ENCODE peak calls at places on chromosomes 4 and X, in eight cellular contexts. One of them, this sample, is unnamed.

GRCh38 chrX:137565921-137566745 is at the start of gene ZIC3:
- DNase-seq in breast epithelium: no peak
- DNase-seq in RWPE2: no peak
- DNase-seq in thoracic aorta: no peak
- DNase-seq in tibial nerve: peak
- DNase-seq in RWPE1: peak
- DNase-seq in effector memory CD4-positive, alpha-beta T cell: no peak
- DNase-seq in OCI-LY7: no peak
- DNase-seq in this sample: no peak

GRCh38 chr4:100286601-100287000 is 96.3 kb upstream of the DDIT4L start:
- DNase-seq in RWPE1: no peak
- DNase-seq in breast epithelium: no peak
- DNase-seq in effector memory CD4-positive, alpha-beta T cell: no peak
- DNase-seq in OCI-LY7: no peak
- DNase-seq in RWPE2: no peak
- DNase-seq in thoracic aorta: no peak
- DNase-seq in tibial nerve: no peak
- DNase-seq in this sample: no peak

GRCh38 chrX:131306602-131307001 is 17.5 kb upstream of the IGSF1 start:
- DNase-seq in RWPE1: no peak
- DNase-seq in RWPE2: no peak
- DNase-seq in tibial nerve: no peak
- DNase-seq in thoracic aorta: no peak
- DNase-seq in breast epithelium: no peak
- DNase-seq in OCI-LY7: no peak
- DNase-seq in effector memory CD4-positive, alpha-beta T cell: no peak
- DNase-seq in this sample: no peak

GRCh38 chr4:182240161-182241130 is 2.8 kb upstream of the TENM3 start:
- DNase-seq in tibial nerve: no peak
- DNase-seq in effector memory CD4-positive, alpha-beta T cell: no peak
- DNase-seq in RWPE1: peak
- DNase-seq in thoracic aorta: no peak
- DNase-seq in breast epithelium: no peak
- DNase-seq in OCI-LY7: no peak
- DNase-seq in RWPE2: no peak
- DNase-seq in this sample: no peak

GRCh38 chrX:106959897-106960296 is 39.7 kb downstream of the CLDN2 start:
- DNase-seq in OCI-LY7: no peak
- DNase-seq in thoracic aorta: no peak
- DNase-seq in RWPE1: peak
- DNase-seq in effector memory CD4-positive, alpha-beta T cell: no peak
- DNase-seq in RWPE2: no peak
- DNase-seq in tibial nerve: no peak
- DNase-seq in breast epithelium: no peak
- DNase-seq in this sample: no peak

GRCh38 chr4:24771241-24771640 is 24.1 kb upstream of the SOD3 start:
- DNase-seq in breast epithelium: no peak
- DNase-seq in thoracic aorta: no peak
- DNase-seq in RWPE2: no peak
- DNase-seq in RWPE1: no peak
- DNase-seq in OCI-LY7: no peak
- DNase-seq in tibial nerve: no peak
- DNase-seq in effector memory CD4-positive, alpha-beta T cell: no peak
- DNase-seq in this sample: no peak

GRCh38 chr4:162497564-162498167 is 333.9 kb upstream of the FSTL5 start:
- DNase-seq in OCI-LY7: peak
- DNase-seq in RWPE1: peak
- DNase-seq in effector memory CD4-positive, alpha-beta T cell: no peak
- DNase-seq in tibial nerve: no peak
- DNase-seq in RWPE2: no peak
- DNase-seq in thoracic aorta: no peak
- DNase-seq in breast epithelium: no peak
- DNase-seq in this sample: no peak

GRCh38 chr4:28269426-28269825 is 1408.8 kb downstream of the STIM2 start:
- DNase-seq in RWPE1: no peak
- DNase-seq in OCI-LY7: no peak
- DNase-seq in thoracic aorta: no peak
- DNase-seq in RWPE2: no peak
- DNase-seq in breast epithelium: no peak
- DNase-seq in effector memory CD4-positive, alpha-beta T cell: no peak
- DNase-seq in tibial nerve: no peak
- DNase-seq in this sample: no peak

GRCh38 chr4:74624351-74625151 is 169.8 kb downstream of the BTC start:
- DNase-seq in tibial nerve: no peak
- DNase-seq in thoracic aorta: no peak
- DNase-seq in effector memory CD4-positive, alpha-beta T cell: no peak
- DNase-seq in RWPE1: peak
- DNase-seq in RWPE2: no peak
- DNase-seq in breast epithelium: no peak
- DNase-seq in OCI-LY7: no peak
- DNase-seq in this sample: peak

GRCh38 chrX:97310373-97310772 is 426.7 kb downstream of the RPA4 start:
- DNase-seq in OCI-LY7: no peak
- DNase-seq in thoracic aorta: no peak
- DNase-seq in tibial nerve: no peak
- DNase-seq in RWPE2: no peak
- DNase-seq in effector memory CD4-positive, alpha-beta T cell: no peak
- DNase-seq in breast epithelium: no peak
- DNase-seq in RWPE1: peak
- DNase-seq in this sample: no peak

GRCh38 chr4:159374749-159375535 is 272.1 kb downstream of the RAPGEF2 start:
- DNase-seq in RWPE1: no peak
- DNase-seq in tibial nerve: no peak
- DNase-seq in RWPE2: no peak
- DNase-seq in breast epithelium: no peak
- DNase-seq in thoracic aorta: no peak
- DNase-seq in OCI-LY7: no peak
- DNase-seq in effector memory CD4-positive, alpha-beta T cell: no peak
- DNase-seq in this sample: no peak

GRCh38 chr4:7059673-7060072 is 8.2 kb downstream of the GRPEL1 start:
- DNase-seq in tibial nerve: no peak
- DNase-seq in thoracic aorta: no peak
- DNase-seq in effector memory CD4-positive, alpha-beta T cell: no peak
- DNase-seq in breast epithelium: no peak
- DNase-seq in OCI-LY7: no peak
- DNase-seq in RWPE1: no peak
- DNase-seq in RWPE2: no peak
- DNase-seq in this sample: no peak

DNA sequence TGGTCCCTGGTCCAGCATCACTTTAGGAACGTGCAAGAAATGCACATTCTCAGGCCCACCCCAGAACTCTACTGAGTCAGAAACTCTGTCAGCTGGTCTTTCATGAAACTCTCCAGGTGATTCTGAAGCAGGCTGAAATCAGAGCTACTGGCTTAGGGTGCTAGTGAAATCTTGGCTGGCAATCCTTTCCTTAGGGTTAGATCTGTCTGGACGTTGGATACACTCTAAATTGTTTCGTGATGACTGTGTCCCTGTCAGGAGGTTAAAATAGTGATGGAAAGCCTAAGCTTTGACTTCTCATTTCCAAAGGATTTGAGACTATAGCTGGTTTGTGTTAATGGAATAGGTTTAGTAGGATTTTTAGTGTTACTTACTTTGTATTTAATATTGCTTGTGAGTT is 99.1 kb downstream of the ARHGAP10 start:
- DNase-seq in effector memory CD4-positive, alpha-beta T cell: no peak
- DNase-seq in RWPE2: no peak
- DNase-seq in thoracic aorta: no peak
- DNase-seq in OCI-LY7: no peak
- DNase-seq in tibial nerve: no peak
- DNase-seq in breast epithelium: no peak
- DNase-seq in RWPE1: peak
- DNase-seq in this sample: peak
- H3K27ac ChIP-seq in effector memory CD4-positive, alpha-beta T cell: no peak
- H3K27ac ChIP-seq in RWPE2: peak
- H3K27ac ChIP-seq in thoracic aorta: peak
- H3K27ac ChIP-seq in OCI-LY7: no peak
- H3K27ac ChIP-seq in tibial nerve: peak
- H3K27ac ChIP-seq in breast epithelium: peak
- H3K27ac ChIP-seq in RWPE1: peak
- H3K27ac ChIP-seq in this sample: peak

DNA sequence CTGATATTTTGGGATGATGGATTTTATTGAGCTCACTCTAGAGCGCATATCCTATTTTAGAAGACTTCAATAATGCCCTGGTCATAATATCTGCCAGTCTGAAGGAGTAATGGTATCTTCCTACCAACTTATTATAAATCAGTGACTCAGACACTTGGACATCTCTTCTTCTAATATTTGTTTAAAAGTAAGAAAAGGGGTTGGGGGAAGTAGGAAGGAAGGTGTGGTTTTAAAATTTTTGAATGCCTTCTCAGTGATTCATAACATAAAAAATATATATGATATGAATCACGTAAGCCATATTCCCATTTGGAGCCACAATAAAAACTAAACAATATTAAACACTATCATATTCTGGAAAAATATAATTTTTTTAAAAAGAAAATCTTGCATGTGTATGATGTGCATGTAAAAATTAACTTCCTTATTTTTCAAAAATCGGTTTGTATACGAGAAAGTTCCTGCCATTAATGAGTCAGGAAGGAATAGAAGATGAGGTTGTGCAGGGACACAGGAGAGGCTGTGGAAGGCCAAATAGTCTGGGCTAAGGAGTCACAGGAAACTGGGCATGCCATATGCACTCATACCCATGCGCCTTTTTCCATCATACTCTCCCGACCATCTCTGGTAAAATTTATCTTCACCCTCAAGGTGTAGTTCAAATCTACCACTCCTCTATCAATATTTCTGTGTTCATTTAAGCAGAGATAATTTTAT is 286.5 kb downstream of the EPHA5 start:
- DNase-seq in thoracic aorta: no peak
- DNase-seq in tibial nerve: no peak
- DNase-seq in OCI-LY7: no peak
- DNase-seq in breast epithelium: no peak
- DNase-seq in RWPE1: peak
- DNase-seq in effector memory CD4-positive, alpha-beta T cell: no peak
- DNase-seq in RWPE2: no peak
- DNase-seq in this sample: no peak
- H3K27ac ChIP-seq in thoracic aorta: no peak
- H3K27ac ChIP-seq in tibial nerve: no peak
- H3K27ac ChIP-seq in OCI-LY7: no peak
- H3K27ac ChIP-seq in breast epithelium: no peak
- H3K27ac ChIP-seq in RWPE1: no peak
- H3K27ac ChIP-seq in effector memory CD4-positive, alpha-beta T cell: no peak
- H3K27ac ChIP-seq in RWPE2: peak
- H3K27ac ChIP-seq in this sample: peak

GRCh38 chr4:125359363-125359762 is 44.6 kb downstream of the FAT4 start:
- DNase-seq in RWPE2: no peak
- DNase-seq in OCI-LY7: no peak
- DNase-seq in RWPE1: no peak
- DNase-seq in effector memory CD4-positive, alpha-beta T cell: no peak
- DNase-seq in thoracic aorta: no peak
- DNase-seq in breast epithelium: no peak
- DNase-seq in tibial nerve: no peak
- DNase-seq in this sample: no peak

GRCh38 chr4:125358453-125358852 is 43.7 kb downstream of the FAT4 start:
- DNase-seq in RWPE2: no peak
- DNase-seq in breast epithelium: no peak
- DNase-seq in effector memory CD4-positive, alpha-beta T cell: no peak
- DNase-seq in OCI-LY7: no peak
- DNase-seq in thoracic aorta: no peak
- DNase-seq in tibial nerve: no peak
- DNase-seq in RWPE1: no peak
- DNase-seq in this sample: no peak

GRCh38 chr4:125357675-125358074 is 42.9 kb downstream of the FAT4 start:
- DNase-seq in tibial nerve: no peak
- DNase-seq in OCI-LY7: no peak
- DNase-seq in effector memory CD4-positive, alpha-beta T cell: no peak
- DNase-seq in RWPE1: no peak
- DNase-seq in breast epithelium: no peak
- DNase-seq in thoracic aorta: no peak
- DNase-seq in RWPE2: no peak
- DNase-seq in this sample: no peak

GRCh38 chr4:125360727-125361126 is 46.0 kb downstream of the FAT4 start:
- DNase-seq in effector memory CD4-positive, alpha-beta T cell: no peak
- DNase-seq in tibial nerve: no peak
- DNase-seq in OCI-LY7: no peak
- DNase-seq in thoracic aorta: no peak
- DNase-seq in breast epithelium: no peak
- DNase-seq in RWPE2: no peak
- DNase-seq in RWPE1: no peak
- DNase-seq in this sample: no peak

GRCh38 chr4:125359960-125360628 is 45.3 kb downstream of the FAT4 start:
- DNase-seq in breast epithelium: no peak
- DNase-seq in thoracic aorta: no peak
- DNase-seq in effector memory CD4-positive, alpha-beta T cell: no peak
- DNase-seq in RWPE2: no peak
- DNase-seq in OCI-LY7: no peak
- DNase-seq in tibial nerve: no peak
- DNase-seq in RWPE1: no peak
- DNase-seq in this sample: no peak
- H3K27ac ChIP-seq in breast epithelium: no peak
- H3K27ac ChIP-seq in thoracic aorta: no peak
- H3K27ac ChIP-seq in effector memory CD4-positive, alpha-beta T cell: no peak
- H3K27ac ChIP-seq in RWPE2: no peak
- H3K27ac ChIP-seq in OCI-LY7: no peak
- H3K27ac ChIP-seq in tibial nerve: no peak
- H3K27ac ChIP-seq in RWPE1: no peak
- H3K27ac ChIP-seq in this sample: no peak

GRCh38 chrX:2901367-2902036 is 27.6 kb downstream of the ARSD start:
- DNase-seq in tibial nerve: no peak
- DNase-seq in breast epithelium: no peak
- DNase-seq in thoracic aorta: no peak
- DNase-seq in RWPE2: no peak
- DNase-seq in OCI-LY7: no peak
- DNase-seq in RWPE1: no peak
- DNase-seq in effector memory CD4-positive, alpha-beta T cell: no peak
- DNase-seq in this sample: no peak

GRCh38 chrX:2894885-2895292 is 34.2 kb downstream of the ARSD start:
- DNase-seq in tibial nerve: no peak
- DNase-seq in RWPE2: no peak
- DNase-seq in effector memory CD4-positive, alpha-beta T cell: no peak
- DNase-seq in RWPE1: peak
- DNase-seq in breast epithelium: no peak
- DNase-seq in OCI-LY7: no peak
- DNase-seq in thoracic aorta: no peak
- DNase-seq in this sample: no peak

GRCh38 chrX:2892816-2893215 is 36.3 kb downstream of the ARSD start:
- DNase-seq in effector memory CD4-positive, alpha-beta T cell: no peak
- DNase-seq in OCI-LY7: no peak
- DNase-seq in thoracic aorta: no peak
- DNase-seq in RWPE2: no peak
- DNase-seq in breast epithelium: no peak
- DNase-seq in tibial nerve: no peak
- DNase-seq in RWPE1: no peak
- DNase-seq in this sample: no peak

GRCh38 chrX:2898861-2899512 is 30.2 kb downstream of the ARSD start:
- DNase-seq in thoracic aorta: no peak
- DNase-seq in RWPE2: no peak
- DNase-seq in OCI-LY7: no peak
- DNase-seq in breast epithelium: peak
- DNase-seq in effector memory CD4-positive, alpha-beta T cell: no peak
- DNase-seq in RWPE1: peak
- DNase-seq in tibial nerve: no peak
- DNase-seq in this sample: no peak

DNA sequence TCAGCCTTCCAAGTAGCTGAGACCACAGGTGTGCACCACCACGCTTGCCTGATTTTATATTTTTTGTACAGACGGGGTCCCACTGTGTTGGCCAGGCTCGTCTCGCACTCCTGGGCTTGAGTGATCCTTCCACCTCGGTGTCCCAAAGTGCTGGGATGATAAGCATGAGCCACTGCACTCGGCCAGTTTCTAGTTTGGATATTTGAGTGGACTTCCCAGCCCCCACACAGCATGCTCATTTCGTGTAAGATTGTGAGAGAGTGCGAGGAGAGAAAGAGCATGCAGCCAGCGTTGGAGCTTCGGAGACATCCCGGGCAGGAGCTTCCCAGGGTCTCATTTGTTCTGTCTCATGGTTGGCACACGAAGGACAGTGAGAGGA is 31.8 kb downstream of the ARSD start:
- DNase-seq in effector memory CD4-positive, alpha-beta T cell: no peak
- DNase-seq in OCI-LY7: no peak
- DNase-seq in breast epithelium: no peak
- DNase-seq in tibial nerve: no peak
- DNase-seq in RWPE2: no peak
- DNase-seq in RWPE1: no peak
- DNase-seq in thoracic aorta: no peak
- DNase-seq in this sample: no peak
- H3K27ac ChIP-seq in effector memory CD4-positive, alpha-beta T cell: no peak
- H3K27ac ChIP-seq in OCI-LY7: no peak
- H3K27ac ChIP-seq in breast epithelium: peak
- H3K27ac ChIP-seq in tibial nerve: no peak
- H3K27ac ChIP-seq in RWPE2: no peak
- H3K27ac ChIP-seq in RWPE1: peak
- H3K27ac ChIP-seq in thoracic aorta: no peak
- H3K27ac ChIP-seq in this sample: peak

This sample was measured in epithelial cell of prostate.